ENCODE peak calls at places on chromosomes 16 and 17, in ten cellular contexts. H, C, V, D, J, N, W, U, E and K are unnamed samples.

GRCh38 chr16:57022445-57022844 is 33.1 kb downstream of the NLRC5 start:
- DNase-seq in H (no peak), C (no peak), V (no peak), D (no peak), J (no peak), N (no peak), W (peak; percentile 5), U (no peak), E (no peak), K (no peak)

GRCh38 chr16:13148836-13149235 is 247.4 kb downstream of the SHISA9 start:
- DNase-seq in H (no peak), C (no peak), V (peak; percentile 7), D (no peak), J (no peak), N (no peak), W (no peak), U (peak; percentile 4), E (no peak), K (no peak)

GRCh38 chr17:27153005-27153404 is 140.9 kb upstream of the WSB1 start:
- DNase-seq in H (no peak), C (no peak), V (peak; percentile 86), D (no peak), J (no peak), N (no peak), W (no peak), U (no peak), E (no peak), K (no peak)

GRCh38 chr17:77873518-77874302 is 84.8 kb upstream of the TNRC6C start:
- DNase-seq in H (no peak), C (no peak), V (no peak), D (no peak), J (no peak), N (no peak), W (no peak), U (no peak), E (no peak), K (no peak)

GRCh38 chr17:4678448-4679026 is 25.4 kb downstream of the PELP1 start:
- DNase-seq in H (peak; percentile 34), C (no peak), V (peak; percentile 96), D (no peak), J (no peak), N (peak; percentile 70), W (no peak), U (peak; percentile 83), E (no peak), K (no peak)

GRCh38 chr17:81401727-81402529 is 6.7 kb downstream of the BAHCC1 start:
- DNase-seq in H (no peak), C (no peak), V (peak; percentile 70), D (no peak), J (no peak), N (no peak), W (peak; percentile 90), U (no peak), E (no peak), K (no peak)

GRCh38 chr17:81399481-81400153 is 4.4 kb downstream of the BAHCC1 start:
- DNase-seq in H (no peak), C (no peak), V (no peak), D (no peak), J (no peak), N (no peak), W (peak; percentile 87), U (no peak), E (no peak), K (no peak)

GRCh38 chr16:86761117-86761971 is 183.0 kb downstream of the FOXL1 start:
- DNase-seq in H (peak; percentile 35), C (no peak), V (peak; percentile 79), D (peak; percentile 34), J (peak; percentile 23), N (peak; percentile 61), W (peak; percentile 91), U (peak; percentile 74), E (no peak), K (no peak)

GRCh38 chr17:43766413-43767052 is 7.9 kb upstream of the SOST start:
- DNase-seq in H (peak; percentile 36), C (no peak), V (peak; percentile 60), D (peak; percentile 46), J (peak; percentile 49), N (no peak), W (peak; percentile 79), U (no peak), E (peak; percentile 15), K (no peak)

GRCh38 chr16:89624775-89625761 is 11.6 kb downstream of the DPEP1 start:
- DNase-seq in H (no peak), C (no peak), V (no peak), D (no peak), J (no peak), N (no peak), W (no peak), U (no peak), E (no peak), K (no peak)

GRCh38 chr16:4601317-4602186 is 13.1 kb downstream of the UBALD1 start:
- DNase-seq in H (no peak), C (no peak), V (no peak), D (no peak), J (no peak), N (no peak), W (peak; percentile 70), U (no peak), E (no peak), K (no peak)

GRCh38 chr16:1990336-1991134 is 765 bp downstream of the SYNGR3 start:
- DNase-seq in H (no peak), C (no peak), V (no peak), D (peak; percentile 54), J (peak; percentile 22), N (no peak), W (peak; percentile 96), U (no peak), E (no peak), K (no peak)

GRCh38 chr17:46976626-46977270 is 2.3 kb downstream of the RPRML start:
- DNase-seq in H (no peak), C (no peak), V (no peak), D (no peak), J (no peak), N (no peak), W (no peak), U (peak; percentile 56), E (no peak), K (no peak)

GRCh38 chr16:66220766-66221165 is 145.7 kb upstream of the CDH5 start:
- DNase-seq in H (no peak), C (no peak), V (no peak), D (no peak), J (no peak), N (no peak), W (no peak), U (no peak), E (no peak), K (no peak)

GRCh38 chr16:89422905-89423630 is 67.3 kb downstream of the ANKRD11 start:
- DNase-seq in H (peak; percentile 58), C (no peak), V (peak; percentile 80), D (peak; percentile 88), J (peak; percentile 25), N (no peak), W (no peak), U (peak; percentile 65), E (peak; percentile 27), K (no peak)

GRCh38 chr16:84196727-84197486 is 6.0 kb downstream of the ADAD2 start:
- DNase-seq in H (no peak), C (no peak), V (no peak), D (no peak), J (no peak), N (no peak), W (peak; percentile 79), U (no peak), E (no peak), K (no peak)

GRCh38 chr16:66653581-66654350 is 42.8 kb downstream of the CMTM4 start:
- DNase-seq in H (no peak), C (no peak), V (peak; percentile 59), D (no peak), J (no peak), N (no peak), W (no peak), U (no peak), E (no peak), K (no peak)

GRCh38 chr16:88436796-88437195 is 16.3 kb upstream of the ZFPM1 start:
- DNase-seq in H (no peak), C (no peak), V (no peak), D (no peak), J (no peak), N (no peak), W (peak; percentile 71), U (no peak), E (no peak), K (no peak)

GRCh38 chr17:76506408-76507328 is 5.4 kb upstream of the RHBDF2 start:
- DNase-seq in H (peak; percentile 77), C (no peak), V (peak; percentile 59), D (peak; percentile 85), J (peak; percentile 84), N (no peak), W (peak; percentile 95), U (peak; percentile 72), E (peak; percentile 74), K (no peak)

GRCh38 chr16:27799866-27800265 is 249.9 kb downstream of the KATNIP start:
- DNase-seq in H (no peak), C (no peak), V (no peak), D (no peak), J (no peak), N (no peak), W (no peak), U (no peak), E (no peak), K (no peak)

GRCh38 chr17:28071891-28072606 is 29.6 kb downstream of the NLK start:
- DNase-seq in H (no peak), C (no peak), V (no peak), D (peak; percentile 58), J (no peak), N (no peak), W (no peak), U (no peak), E (no peak), K (no peak)

GRCh38 chr17:68052810-68053209 is 17.3 kb downstream of the KPNA2 start:
- DNase-seq in H (no peak), C (no peak), V (no peak), D (no peak), J (no peak), N (no peak), W (no peak), U (no peak), E (no peak), K (no peak)

GRCh38 chr16:49890876-49891275 is 35.0 kb upstream of the ZNF423 start:
- DNase-seq in H (no peak), C (no peak), V (peak; percentile 2), D (peak; percentile 44), J (no peak), N (no peak), W (peak; percentile 87), U (no peak), E (no peak), K (no peak)

GRCh38 chr16:48576927-48577326 is 33.1 kb downstream of the N4BP1 start:
- DNase-seq in H (no peak), C (no peak), V (peak; percentile 64), D (no peak), J (no peak), N (no peak), W (no peak), U (peak; percentile 16), E (no peak), K (no peak)

GRCh38 chr17:40530988-40531971 is 29.9 kb upstream of the TNS4 start:
- DNase-seq in H (peak; percentile 83), C (no peak), V (no peak), D (peak; percentile 71), J (peak; percentile 49), N (no peak), W (no peak), U (no peak), E (peak; percentile 58), K (no peak)

GRCh38 chr17:28938552-28938951 is 12.8 kb downstream of the PHF12 start:
- DNase-seq in H (no peak), C (no peak), V (no peak), D (no peak), J (no peak), N (no peak), W (no peak), U (no peak), E (no peak), K (no peak)

GRCh38 chr16:27374794-27375499 is 27.0 kb upstream of the IL21R start:
- DNase-seq in H (peak; percentile 69), C (no peak), V (peak; percentile 87), D (peak; percentile 91), J (peak; percentile 32), N (no peak), W (peak; percentile 93), U (peak; percentile 91), E (peak; percentile 17), K (peak; percentile 84)

GRCh38 chr17:77958716-77959215 is 263 bp downstream of the TNRC6C start:
- DNase-seq in H (peak; percentile 25), C (no peak), V (no peak), D (no peak), J (no peak), N (no peak), W (no peak), U (no peak), E (no peak), K (no peak)